ENCODE peak calls at places on chromosomes 1 and 21, in nine cellular contexts. One of them, this sample, is unnamed.

GRCh38 chr1:116243673-116244101 is 129.4 kb upstream of the ATP1A1 start:
- DNase-seq in psoas muscle: no peak
- DNase-seq in MM.1S: no peak
- DNase-seq in foreskin fibroblast: no peak
- DNase-seq in adrenal gland: no peak
- DNase-seq in fibroblast of lung: no peak
- DNase-seq in fibroblast of the aortic adventitia: no peak
- DNase-seq in fibroblast of mammary gland: no peak
- DNase-seq in left lung: peak; percentile 56
- DNase-seq in this sample: no peak

GRCh38 chr1:226631229-226632000 is 82.9 kb downstream of the STUM start:
- DNase-seq in fibroblast of mammary gland: no peak
- DNase-seq in left lung: no peak
- DNase-seq in psoas muscle: no peak
- DNase-seq in fibroblast of lung: no peak
- DNase-seq in MM.1S: no peak
- DNase-seq in adrenal gland: no peak
- DNase-seq in foreskin fibroblast: no peak
- DNase-seq in fibroblast of the aortic adventitia: no peak
- DNase-seq in this sample: no peak

GRCh38 chr1:10045480-10046355 is 13.0 kb downstream of the UBE4B start:
- DNase-seq in adrenal gland: peak; percentile 32
- DNase-seq in MM.1S: no peak
- DNase-seq in left lung: no peak
- DNase-seq in fibroblast of lung: peak; percentile 32
- DNase-seq in fibroblast of the aortic adventitia: peak; percentile 61
- DNase-seq in fibroblast of mammary gland: peak; percentile 48
- DNase-seq in foreskin fibroblast: no peak
- DNase-seq in psoas muscle: no peak
- DNase-seq in this sample: no peak

GRCh38 chr1:12810691-12811408 is 19.7 kb downstream of the PRAMEF1 start:
- DNase-seq in fibroblast of lung: peak; percentile 24
- DNase-seq in fibroblast of mammary gland: peak; percentile 1
- DNase-seq in left lung: no peak
- DNase-seq in MM.1S: no peak
- DNase-seq in fibroblast of the aortic adventitia: peak; percentile 54
- DNase-seq in foreskin fibroblast: no peak
- DNase-seq in psoas muscle: no peak
- DNase-seq in adrenal gland: no peak
- DNase-seq in this sample: no peak

GRCh38 chr1:202807926-202808757 is at the start of gene KDM5B:
- DNase-seq in fibroblast of lung: peak; percentile 78
- DNase-seq in psoas muscle: peak; percentile 70
- DNase-seq in fibroblast of mammary gland: peak; percentile 66
- DNase-seq in fibroblast of the aortic adventitia: peak; percentile 81
- DNase-seq in MM.1S: peak; percentile 51
- DNase-seq in adrenal gland: peak; percentile 60
- DNase-seq in foreskin fibroblast: peak; percentile 80
- DNase-seq in left lung: peak; percentile 76
- DNase-seq in this sample: peak; percentile 31

GRCh38 chr1:38929476-38929875 is 12.2 kb downstream of the RHBDL2 start:
- DNase-seq in fibroblast of the aortic adventitia: no peak
- DNase-seq in left lung: no peak
- DNase-seq in adrenal gland: no peak
- DNase-seq in psoas muscle: no peak
- DNase-seq in fibroblast of mammary gland: no peak
- DNase-seq in MM.1S: no peak
- DNase-seq in foreskin fibroblast: no peak
- DNase-seq in fibroblast of lung: peak; percentile 26
- DNase-seq in this sample: no peak

GRCh38 chr1:110212165-110213142 is 2.3 kb downstream of the KCNC4 start:
- DNase-seq in adrenal gland: peak; percentile 8
- DNase-seq in fibroblast of the aortic adventitia: peak; percentile 29
- DNase-seq in fibroblast of mammary gland: no peak
- DNase-seq in psoas muscle: no peak
- DNase-seq in fibroblast of lung: peak; percentile 21
- DNase-seq in left lung: no peak
- DNase-seq in foreskin fibroblast: no peak
- DNase-seq in MM.1S: no peak
- DNase-seq in this sample: no peak

GRCh38 chr1:17588048-17588781 is 48.7 kb downstream of the ARHGEF10L start:
- DNase-seq in psoas muscle: peak; percentile 52
- DNase-seq in left lung: peak; percentile 67
- DNase-seq in foreskin fibroblast: peak; percentile 48
- DNase-seq in adrenal gland: no peak
- DNase-seq in fibroblast of the aortic adventitia: peak; percentile 63
- DNase-seq in MM.1S: no peak
- DNase-seq in fibroblast of lung: peak; percentile 74
- DNase-seq in fibroblast of mammary gland: peak; percentile 48
- DNase-seq in this sample: peak; percentile 69

GRCh38 chr1:61490924-61491323 is 234.0 kb downstream of the TM2D1 start:
- DNase-seq in fibroblast of the aortic adventitia: peak; percentile 58
- DNase-seq in MM.1S: no peak
- DNase-seq in fibroblast of mammary gland: no peak
- DNase-seq in psoas muscle: no peak
- DNase-seq in foreskin fibroblast: no peak
- DNase-seq in fibroblast of lung: no peak
- DNase-seq in left lung: no peak
- DNase-seq in adrenal gland: no peak
- DNase-seq in this sample: no peak

GRCh38 chr1:53110370-53111072 is 31.9 kb downstream of the SLC1A7 start:
- DNase-seq in fibroblast of the aortic adventitia: peak; percentile 72
- DNase-seq in fibroblast of lung: peak; percentile 78
- DNase-seq in psoas muscle: no peak
- DNase-seq in adrenal gland: no peak
- DNase-seq in left lung: peak; percentile 73
- DNase-seq in MM.1S: no peak
- DNase-seq in fibroblast of mammary gland: peak; percentile 73
- DNase-seq in foreskin fibroblast: peak; percentile 84
- DNase-seq in this sample: no peak

GRCh38 chr1:195275688-195276087 is 1332.6 kb downstream of the KCNT2 start:
- DNase-seq in fibroblast of mammary gland: no peak
- DNase-seq in left lung: no peak
- DNase-seq in fibroblast of lung: no peak
- DNase-seq in fibroblast of the aortic adventitia: no peak
- DNase-seq in psoas muscle: no peak
- DNase-seq in foreskin fibroblast: no peak
- DNase-seq in adrenal gland: no peak
- DNase-seq in MM.1S: peak; percentile 57
- DNase-seq in this sample: no peak

GRCh38 chr1:206080421-206080820 is 27.4 kb downstream of the RHEX start:
- DNase-seq in fibroblast of mammary gland: no peak
- DNase-seq in MM.1S: no peak
- DNase-seq in foreskin fibroblast: no peak
- DNase-seq in fibroblast of lung: no peak
- DNase-seq in left lung: no peak
- DNase-seq in adrenal gland: no peak
- DNase-seq in psoas muscle: no peak
- DNase-seq in fibroblast of the aortic adventitia: no peak
- DNase-seq in this sample: no peak

GRCh38 chr1:37325010-37325409 is 149.4 kb upstream of the ZC3H12A start:
- DNase-seq in foreskin fibroblast: no peak
- DNase-seq in fibroblast of mammary gland: no peak
- DNase-seq in fibroblast of lung: no peak
- DNase-seq in left lung: no peak
- DNase-seq in fibroblast of the aortic adventitia: no peak
- DNase-seq in adrenal gland: no peak
- DNase-seq in MM.1S: no peak
- DNase-seq in psoas muscle: no peak
- DNase-seq in this sample: no peak

GRCh38 chr21:35940074-35940927 is 120.0 kb downstream of the SETD4 start:
- DNase-seq in fibroblast of mammary gland: peak; percentile 86
- DNase-seq in fibroblast of lung: peak; percentile 73
- DNase-seq in adrenal gland: peak; percentile 57
- DNase-seq in left lung: peak; percentile 40
- DNase-seq in MM.1S: peak; percentile 87
- DNase-seq in foreskin fibroblast: peak; percentile 74
- DNase-seq in psoas muscle: peak; percentile 21
- DNase-seq in fibroblast of the aortic adventitia: peak; percentile 89
- DNase-seq in this sample: peak; percentile 76

GRCh38 chr1:181911715-181912114 is 149.8 kb downstream of the ZNF648 start:
- DNase-seq in fibroblast of the aortic adventitia: no peak
- DNase-seq in psoas muscle: no peak
- DNase-seq in fibroblast of mammary gland: no peak
- DNase-seq in left lung: no peak
- DNase-seq in foreskin fibroblast: no peak
- DNase-seq in adrenal gland: no peak
- DNase-seq in fibroblast of lung: no peak
- DNase-seq in MM.1S: no peak
- DNase-seq in this sample: no peak

DNA sequence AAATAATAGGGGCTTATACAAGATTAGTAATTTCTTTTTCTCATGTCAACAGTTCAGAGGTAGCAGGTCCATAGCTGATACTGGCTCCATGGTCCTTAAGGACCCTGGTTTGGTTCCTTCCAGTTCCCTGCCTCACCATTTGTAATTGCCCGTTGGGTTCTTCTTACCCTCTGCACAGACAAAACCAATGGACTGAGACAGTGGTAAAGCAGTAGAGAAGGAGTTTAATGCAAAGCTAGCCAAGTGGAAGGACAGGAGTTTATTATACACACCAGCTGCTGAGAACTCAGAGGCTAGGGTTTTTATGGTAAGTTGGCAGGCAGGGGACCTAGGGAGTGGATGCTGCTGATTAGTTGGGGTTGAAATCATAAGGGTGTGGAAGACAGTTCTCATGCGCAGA is 35.9 kb upstream of the AXDND1 start:
- DNase-seq in fibroblast of the aortic adventitia: no peak
- DNase-seq in fibroblast of mammary gland: no peak
- DNase-seq in foreskin fibroblast: no peak
- DNase-seq in adrenal gland: no peak
- DNase-seq in MM.1S: no peak
- DNase-seq in left lung: no peak
- DNase-seq in fibroblast of lung: no peak
- DNase-seq in psoas muscle: no peak
- DNase-seq in this sample: no peak
- TF ChIP-seq CTCF in fibroblast of the aortic adventitia: no peak
- TF ChIP-seq CTCF in fibroblast of mammary gland: no peak
- TF ChIP-seq CTCF in foreskin fibroblast: no peak
- TF ChIP-seq CTCF in adrenal gland: no peak
- TF ChIP-seq CTCF in MM.1S: no peak
- TF ChIP-seq CTCF in left lung: no peak
- TF ChIP-seq CTCF in fibroblast of lung: no peak
- TF ChIP-seq CTCF in psoas muscle: no peak
- TF ChIP-seq CTCF in this sample: no peak

DNA sequence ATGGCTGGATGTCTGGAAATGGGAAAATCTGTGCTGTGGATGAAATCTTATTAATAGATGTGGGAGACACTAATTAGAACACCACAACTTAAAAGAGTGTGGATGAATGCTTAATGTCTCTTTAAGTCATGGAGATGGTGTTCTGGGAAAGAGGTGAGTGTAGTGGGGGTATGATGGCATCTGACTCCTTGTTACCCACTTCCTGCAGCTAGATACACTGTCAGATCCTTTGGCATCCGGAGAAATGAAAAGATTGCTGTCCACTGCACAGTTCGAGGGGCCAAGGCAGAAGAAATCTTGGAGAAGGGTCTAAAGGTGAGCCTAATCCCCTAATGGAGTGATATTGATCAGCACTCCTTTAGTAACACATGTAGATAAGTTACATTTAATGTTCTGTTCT is 2.0 kb downstream of the RPL11 start:
- DNase-seq in left lung: no peak
- DNase-seq in fibroblast of lung: no peak
- DNase-seq in fibroblast of the aortic adventitia: no peak
- DNase-seq in psoas muscle: no peak
- DNase-seq in foreskin fibroblast: no peak
- DNase-seq in adrenal gland: no peak
- DNase-seq in MM.1S: no peak
- DNase-seq in fibroblast of mammary gland: no peak
- DNase-seq in this sample: no peak
- H3K4me3 ChIP-seq in left lung: peak overlapping the region; percentile 55
- H3K4me3 ChIP-seq in fibroblast of lung: no peak overlapping the region
- H3K4me3 ChIP-seq in fibroblast of the aortic adventitia: peak overlapping the region; percentile 78
- H3K4me3 ChIP-seq in psoas muscle: peak overlapping the region; percentile 88
- H3K4me3 ChIP-seq in foreskin fibroblast: peak overlapping the region; percentile 94
- H3K4me3 ChIP-seq in adrenal gland: no peak overlapping the region
- H3K4me3 ChIP-seq in MM.1S: peak overlapping the region; percentile 98
- H3K4me3 ChIP-seq in fibroblast of mammary gland: peak overlapping the region; percentile 100
- H3K4me3 ChIP-seq in this sample: peak overlapping the region; percentile 91

DNA sequence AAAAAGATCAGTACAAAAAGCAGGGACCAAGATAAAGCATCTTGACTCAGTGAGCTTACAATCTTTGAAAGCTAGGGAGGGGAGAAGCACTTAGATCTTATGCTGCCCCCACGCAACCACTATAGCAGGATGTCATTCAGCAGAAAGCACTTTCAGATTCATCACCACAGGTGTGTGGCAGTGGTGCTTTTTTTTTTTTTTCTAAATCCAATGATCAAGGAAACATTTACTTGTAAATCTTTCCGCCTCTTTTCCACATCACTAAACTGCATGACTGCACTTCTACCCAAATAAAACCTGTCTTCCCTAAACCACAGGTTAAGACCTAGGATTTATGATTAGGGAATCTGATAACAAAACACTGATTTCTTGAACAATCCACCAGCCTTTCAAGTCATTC is 154.8 kb downstream of the SLC45A1 start:
- DNase-seq in fibroblast of mammary gland: no peak
- DNase-seq in psoas muscle: no peak
- DNase-seq in left lung: no peak
- DNase-seq in fibroblast of lung: no peak
- DNase-seq in fibroblast of the aortic adventitia: no peak
- DNase-seq in MM.1S: peak; percentile 75
- DNase-seq in adrenal gland: no peak
- DNase-seq in foreskin fibroblast: no peak
- DNase-seq in this sample: no peak
- TF ChIP-seq CTCF in fibroblast of mammary gland: no peak
- TF ChIP-seq CTCF in psoas muscle: no peak
- TF ChIP-seq CTCF in left lung: no peak
- TF ChIP-seq CTCF in fibroblast of lung: no peak
- TF ChIP-seq CTCF in fibroblast of the aortic adventitia: no peak
- TF ChIP-seq CTCF in MM.1S: no peak
- TF ChIP-seq CTCF in adrenal gland: no peak
- TF ChIP-seq CTCF in foreskin fibroblast: no peak
- TF ChIP-seq CTCF in this sample: no peak

GRCh38 chr1:62744594-62745577 is 39.0 kb upstream of the ATG4C start:
- DNase-seq in psoas muscle: no peak
- DNase-seq in adrenal gland: no peak
- DNase-seq in foreskin fibroblast: no peak
- DNase-seq in MM.1S: no peak
- DNase-seq in fibroblast of the aortic adventitia: peak; percentile 56
- DNase-seq in fibroblast of lung: no peak
- DNase-seq in fibroblast of mammary gland: no peak
- DNase-seq in left lung: no peak
- DNase-seq in this sample: no peak

GRCh38 chr1:62746809-62747138 is 37.2 kb upstream of the ATG4C start:
- DNase-seq in fibroblast of lung: no peak
- DNase-seq in fibroblast of the aortic adventitia: no peak
- DNase-seq in foreskin fibroblast: no peak
- DNase-seq in left lung: no peak
- DNase-seq in psoas muscle: no peak
- DNase-seq in adrenal gland: no peak
- DNase-seq in MM.1S: no peak
- DNase-seq in fibroblast of mammary gland: no peak
- DNase-seq in this sample: no peak

GRCh38 chr1:62746086-62746808 is 37.7 kb upstream of the ATG4C start:
- DNase-seq in fibroblast of lung: peak; percentile 55
- DNase-seq in left lung: no peak
- DNase-seq in foreskin fibroblast: peak; percentile 31
- DNase-seq in psoas muscle: no peak
- DNase-seq in MM.1S: peak; percentile 62
- DNase-seq in adrenal gland: no peak
- DNase-seq in fibroblast of the aortic adventitia: peak; percentile 80
- DNase-seq in fibroblast of mammary gland: peak; percentile 72
- DNase-seq in this sample: peak; percentile 42
- H3K4me3 ChIP-seq in fibroblast of lung: peak overlapping the region; percentile 44
- H3K4me3 ChIP-seq in left lung: no peak overlapping the region
- H3K4me3 ChIP-seq in foreskin fibroblast: peak overlapping the region; percentile 27
- H3K4me3 ChIP-seq in psoas muscle: no peak overlapping the region
- H3K4me3 ChIP-seq in MM.1S: no peak overlapping the region
- H3K4me3 ChIP-seq in adrenal gland: no peak overlapping the region
- H3K4me3 ChIP-seq in fibroblast of the aortic adventitia: peak overlapping the region; percentile 42
- H3K4me3 ChIP-seq in fibroblast of mammary gland: peak overlapping the region; percentile 37
- H3K4me3 ChIP-seq in this sample: peak overlapping the region; percentile 22

This sample was measured in astrocyte of the cerebellum.